ENCODE peak calls at places on chromosome 1, in eight cellular contexts. V, Y, U, W, I, F, G and L are unnamed samples.

GRCh38 chr1:179663810-179664209 is 72.2 kb downstream of the TDRD5 start:
- DNase-seq in V (no peak), Y (no peak), U (no peak), W (no peak), I (no peak), F (no peak), G (no peak), L (no peak)

GRCh38 chr1:16677552-16678423 is 11.0 kb upstream of the RNU1-3 start:
- DNase-seq in V (no peak), Y (peak), U (no peak), W (no peak), I (peak), F (peak), G (no peak), L (no peak)

GRCh38 chr1:203625623-203626189 is 926 bp upstream of the ATP2B4 start:
- DNase-seq in V (no peak), Y (no peak), U (peak), W (peak), I (peak), F (no peak), G (no peak), L (peak)

GRCh38 chr1:112803906-112804762 is 89.0 kb upstream of the PPM1J start:
- DNase-seq in V (peak), Y (peak), U (peak), W (peak), I (peak), F (peak), G (peak), L (peak)

GRCh38 chr1:166843769-166844596 is 4.7 kb downstream of the POGK start:
- DNase-seq in V (no peak), Y (no peak), U (no peak), W (no peak), I (peak), F (no peak), G (no peak), L (no peak)

GRCh38 chr1:94265011-94265422 is 27.6 kb upstream of the ARHGAP29 start:
- DNase-seq in V (no peak), Y (no peak), U (no peak), W (no peak), I (no peak), F (no peak), G (no peak), L (no peak)

GRCh38 chr1:156625436-156626078 is 6.3 kb downstream of the HAPLN2 start:
- DNase-seq in V (no peak), Y (peak), U (peak), W (peak), I (peak), F (no peak), G (peak), L (peak)

GRCh38 chr1:12434174-12434573 is 183.8 kb downstream of the DHRS3 start:
- DNase-seq in V (no peak), Y (peak), U (no peak), W (peak), I (peak), F (no peak), G (no peak), L (no peak)

GRCh38 chr1:116268211-116268610 is 104.8 kb upstream of the ATP1A1 start:
- DNase-seq in V (peak), Y (no peak), U (peak), W (no peak), I (peak), F (no peak), G (peak), L (peak)

GRCh38 chr1:108190686-108191416 is 9.3 kb downstream of the SLC25A24 start:
- DNase-seq in V (no peak), Y (no peak), U (no peak), W (no peak), I (no peak), F (no peak), G (no peak), L (no peak)

GRCh38 chr1:74222701-74223100 is 12.5 kb upstream of the TNNI3K start:
- DNase-seq in V (no peak), Y (no peak), U (no peak), W (no peak), I (no peak), F (no peak), G (no peak), L (no peak)

GRCh38 chr1:36696261-36696940 is 213.7 kb upstream of the CSF3R start:
- DNase-seq in V (no peak), Y (no peak), U (no peak), W (no peak), I (no peak), F (no peak), G (no peak), L (no peak)

GRCh38 chr1:42684139-42684538 is 1.9 kb downstream of the YBX1 start:
- DNase-seq in V (no peak), Y (no peak), U (peak), W (no peak), I (no peak), F (no peak), G (no peak), L (no peak)

GRCh38 chr1:983736-984475 is 2.0 kb upstream of the PERM1 start:
- DNase-seq in V (no peak), Y (no peak), U (peak), W (peak), I (peak), F (no peak), G (peak), L (peak)

GRCh38 chr1:180646093-180646492 is 14.3 kb downstream of the XPR1 start:
- DNase-seq in V (no peak), Y (no peak), U (no peak), W (no peak), I (no peak), F (no peak), G (no peak), L (no peak)

GRCh38 chr1:38569932-38570356 is 289.6 kb downstream of the RRAGC start:
- DNase-seq in V (no peak), Y (no peak), U (no peak), W (no peak), I (no peak), F (no peak), G (no peak), L (no peak)

GRCh38 chr1:57067863-57068262 is 102.0 kb upstream of the C8B start:
- DNase-seq in V (no peak), Y (no peak), U (no peak), W (no peak), I (no peak), F (no peak), G (no peak), L (peak)

GRCh38 chr1:202012544-202013478 is 2.4 kb downstream of the ELF3 start:
- DNase-seq in V (no peak), Y (no peak), U (no peak), W (no peak), I (peak), F (no peak), G (no peak), L (no peak)

GRCh38 chr1:65009176-65009575 is 42.8 kb upstream of the JAK1 start:
- DNase-seq in V (no peak), Y (no peak), U (no peak), W (no peak), I (no peak), F (no peak), G (no peak), L (no peak)

GRCh38 chr1:33346921-33347649 is 26.2 kb upstream of the A3GALT2 start:
- DNase-seq in V (no peak), Y (no peak), U (no peak), W (no peak), I (peak), F (no peak), G (peak), L (no peak)

GRCh38 chr1:187051618-187052232 is 223.0 kb downstream of the PLA2G4A start:
- DNase-seq in V (no peak), Y (no peak), U (no peak), W (no peak), I (no peak), F (peak), G (no peak), L (no peak)

GRCh38 chr1:201925961-201926585 is 20.3 kb downstream of the LMOD1 start:
- DNase-seq in V (no peak), Y (no peak), U (no peak), W (no peak), I (no peak), F (no peak), G (no peak), L (no peak)

GRCh38 chr1:24329797-24330543 is 10.8 kb downstream of the GRHL3 start:
- DNase-seq in V (no peak), Y (no peak), U (no peak), W (no peak), I (no peak), F (peak), G (no peak), L (no peak)

GRCh38 chr1:9905010-9905409 is 5.1 kb downstream of the CTNNBIP1 start:
- DNase-seq in V (no peak), Y (no peak), U (no peak), W (no peak), I (no peak), F (no peak), G (no peak), L (no peak)

GRCh38 chr1:32619701-32620485 is 30.5 kb downstream of the ZBTB8OS start:
- DNase-seq in V (no peak), Y (no peak), U (no peak), W (no peak), I (no peak), F (no peak), G (no peak), L (no peak)

GRCh38 chr1:115160728-115161127 is 71.4 kb upstream of the TSPAN2 start:
- DNase-seq in V (no peak), Y (no peak), U (no peak), W (no peak), I (no peak), F (no peak), G (no peak), L (no peak)

GRCh38 chr1:63135801-63136200 is 186.6 kb upstream of the FOXD3 start:
- DNase-seq in V (no peak), Y (no peak), U (no peak), W (no peak), I (no peak), F (no peak), G (no peak), L (no peak)

GRCh38 chr1:99348375-99349132 is 84.3 kb downstream of the PLPPR4 start:
- DNase-seq in V (no peak), Y (no peak), U (no peak), W (no peak), I (no peak), F (no peak), G (no peak), L (no peak)

GRCh38 chr1:239455743-239456142 is 69.4 kb downstream of the CHRM3 start:
- DNase-seq in V (no peak), Y (no peak), U (no peak), W (no peak), I (no peak), F (no peak), G (no peak), L (no peak)

GRCh38 chr1:178986204-178986603 is 39.5 kb upstream of the FAM20B start:
- DNase-seq in V (no peak), Y (no peak), U (no peak), W (no peak), I (no peak), F (no peak), G (no peak), L (no peak)

GRCh38 chr1:31570228-31570627 is 6.1 kb upstream of the TINAGL1 start:
- DNase-seq in V (no peak), Y (no peak), U (no peak), W (no peak), I (no peak), F (no peak), G (no peak), L (no peak)

GRCh38 chr1:246797157-246797556 is 72.9 kb downstream of the SCCPDH start:
- DNase-seq in V (no peak), Y (no peak), U (no peak), W (no peak), I (no peak), F (no peak), G (no peak), L (no peak)

GRCh38 chr1:15531682-15532081 is 5.0 kb downstream of the DNAJC16 start:
- DNase-seq in V (no peak), Y (no peak), U (no peak), W (no peak), I (no peak), F (no peak), G (no peak), L (no peak)

GRCh38 chr1:198620951-198621824 is 17.7 kb upstream of the PTPRC start:
- DNase-seq in V (no peak), Y (no peak), U (no peak), W (peak), I (peak), F (no peak), G (no peak), L (no peak)

GRCh38 chr1:227785094-227785811 is 30.2 kb upstream of the PRSS38 start:
- DNase-seq in V (no peak), Y (no peak), U (no peak), W (no peak), I (no peak), F (no peak), G (no peak), L (no peak)

GRCh38 chr1:187027259-187027658 is 198.5 kb downstream of the PLA2G4A start:
- DNase-seq in V (no peak), Y (no peak), U (no peak), W (no peak), I (no peak), F (no peak), G (no peak), L (no peak)

GRCh38 chr1:248838357-248839167 is 538 bp downstream of the ZNF672 start:
- DNase-seq in V (peak), Y (peak), U (peak), W (peak), I (peak), F (no peak), G (peak), L (peak)

GRCh38 chr1:55061000-55061705 is 21.8 kb downstream of the PCSK9 start:
- DNase-seq in V (no peak), Y (peak), U (no peak), W (no peak), I (no peak), F (no peak), G (no peak), L (no peak)

GRCh38 chr1:55061706-55062321 is 22.5 kb downstream of the PCSK9 start:
- DNase-seq in V (no peak), Y (peak), U (no peak), W (no peak), I (no peak), F (no peak), G (no peak), L (no peak)

GRCh38 chr1:55059302-55060132 is 20.2 kb downstream of the PCSK9 start:
- DNase-seq in V (peak), Y (peak), U (no peak), W (no peak), I (no peak), F (no peak), G (no peak), L (no peak)

GRCh38 chr1:55057956-55058298 is 18.6 kb downstream of the PCSK9 start:
- DNase-seq in V (peak), Y (peak), U (no peak), W (no peak), I (no peak), F (no peak), G (no peak), L (no peak)

GRCh38 chr1:55060133-55060999 is 21.0 kb downstream of the PCSK9 start:
- DNase-seq in V (peak), Y (peak), U (no peak), W (no peak), I (no peak), F (no peak), G (no peak), L (no peak)
- H3K27ac ChIP-seq in V (no peak), Y (no peak), U (no peak), W (no peak), I (no peak), F (no peak), G (no peak), L (no peak)

DNA sequence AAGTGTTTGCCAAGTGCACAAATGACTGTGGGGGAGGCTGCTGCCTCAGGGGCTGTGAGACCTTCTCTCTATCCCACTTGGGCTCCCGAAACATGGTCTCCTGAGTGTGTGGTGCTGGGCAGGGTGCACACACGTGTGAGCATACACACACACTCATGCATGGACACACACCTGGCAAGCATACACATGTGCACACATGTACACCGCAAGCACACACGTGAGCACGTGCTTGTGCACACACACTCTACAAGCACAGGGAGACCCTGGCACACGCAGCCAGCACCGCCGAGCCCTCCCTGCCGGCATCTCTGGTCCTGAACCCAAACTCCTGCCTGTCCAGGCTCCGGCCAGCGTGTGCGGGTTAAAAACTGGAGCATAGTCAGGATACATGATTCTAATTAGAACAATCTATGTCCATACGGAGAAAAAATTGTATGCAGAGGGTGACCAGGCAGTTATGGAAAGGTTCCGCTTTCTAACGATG is 79.4 kb upstream of the TTC34 start:
- DNase-seq in V (no peak), Y (no peak), U (no peak), W (no peak), I (no peak), F (no peak), G (no peak), L (no peak)
- H3K4me3 ChIP-seq in V (no peak), Y (no peak), U (no peak), W (no peak), I (no peak), F (no peak), G (no peak), L (no peak)

GRCh38 chr1:110361856-110362255 is 22.7 kb downstream of the RBM15 start:
- DNase-seq in V (no peak), Y (no peak), U (no peak), W (no peak), I (no peak), F (no peak), G (no peak), L (no peak)
- H3K27ac ChIP-seq in V (no peak), Y (no peak), U (no peak), W (no peak), I (no peak), F (no peak), G (no peak), L (no peak)

GRCh38 chr1:230105245-230105753 is 38.3 kb downstream of the GALNT2 start:
- DNase-seq in V (no peak), Y (no peak), U (no peak), W (no peak), I (no peak), F (no peak), G (no peak), L (no peak)
- H3K4me3 ChIP-seq in V (no peak), Y (no peak), U (no peak), W (no peak), I (no peak), F (peak), G (no peak), L (no peak)

GRCh38 chr1:151369621-151370048 is 2.9 kb downstream of the SELENBP1 start:
- DNase-seq in V (no peak), Y (peak), U (no peak), W (no peak), I (peak), F (no peak), G (no peak), L (no peak)

GRCh38 chr1:151371744-151372410 is 628 bp downstream of the SELENBP1 start:
- DNase-seq in V (peak), Y (peak), U (no peak), W (no peak), I (peak), F (no peak), G (peak), L (peak)

GRCh38 chr1:151368745-151369610 is 3.5 kb downstream of the SELENBP1 start:
- DNase-seq in V (no peak), Y (peak), U (no peak), W (no peak), I (peak), F (no peak), G (no peak), L (no peak)

GRCh38 chr1:151371340-151371739 is 1.2 kb downstream of the SELENBP1 start:
- DNase-seq in V (no peak), Y (peak), U (peak), W (no peak), I (peak), F (no peak), G (peak), L (peak)

GRCh38 chr1:151370211-151370911 is 2.1 kb downstream of the SELENBP1 start:
- DNase-seq in V (no peak), Y (peak), U (no peak), W (no peak), I (peak), F (no peak), G (peak), L (peak)
- H3K27ac ChIP-seq in V (peak), Y (peak), U (no peak), W (no peak), I (peak), F (no peak), G (peak), L (peak)

DNA sequence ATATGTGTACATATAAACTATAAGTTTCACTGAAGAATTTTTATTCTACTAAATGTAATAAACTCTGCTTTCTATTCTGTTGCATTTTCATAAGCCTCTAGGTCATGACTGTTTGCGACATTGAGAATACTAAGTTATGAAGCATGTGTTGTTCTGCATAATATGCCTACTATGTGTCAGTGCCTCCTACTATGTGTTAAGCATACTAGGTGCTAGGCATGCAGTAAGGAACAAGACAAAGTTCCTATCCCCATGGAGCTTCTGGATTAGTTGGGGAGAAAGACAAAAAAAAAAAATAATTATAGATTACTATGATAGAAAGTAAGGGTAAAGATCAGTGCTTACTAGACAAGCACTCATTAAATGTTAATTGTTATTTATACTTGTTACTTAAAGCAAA is 1.3 kb downstream of the SDCCAG8 start:
- DNase-seq in V (no peak), Y (no peak), U (no peak), W (no peak), I (no peak), F (no peak), G (no peak), L (no peak)
- H3K4me3 ChIP-seq in V (no peak), Y (no peak), U (no peak), W (no peak), I (no peak), F (peak), G (peak), L (peak)

DNA sequence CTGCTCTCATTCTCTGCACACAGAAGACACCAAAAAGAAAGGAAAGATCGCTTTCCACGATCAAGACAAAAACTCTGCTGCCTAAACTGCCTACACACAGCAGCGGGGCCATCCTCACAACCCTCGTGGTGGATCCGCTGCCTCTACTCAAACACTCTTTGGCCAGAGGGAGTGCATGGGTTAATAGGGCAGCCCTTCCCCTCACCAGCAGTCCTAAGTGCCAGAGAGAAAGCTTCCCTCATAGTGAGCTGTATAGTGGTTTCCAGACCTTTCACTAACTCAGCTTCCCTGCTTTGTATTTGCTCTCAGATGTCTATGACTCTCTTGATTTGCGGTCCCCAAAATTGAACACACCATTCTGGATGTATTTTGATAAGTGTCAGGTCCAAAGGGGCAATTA is 30.9 kb downstream of the GPR161 start:
- DNase-seq in V (no peak), Y (no peak), U (no peak), W (no peak), I (no peak), F (no peak), G (no peak), L (no peak)
- H3K27ac ChIP-seq in V (no peak), Y (no peak), U (no peak), W (no peak), I (no peak), F (no peak), G (no peak), L (no peak)